ENCODE peak calls at places on chromosome 6, in six cellular contexts. X is H1, O is trophoblast cell, L is IMR-90, K is H9, B is mesenchymal stem cell. W is an unnamed sample.

GRCh38 chr6:3628143-3628840 is 123.2 kb downstream of the PXDC1 start:
- DNase-seq in B (no peak), O (no peak), L (no peak), K (no peak), X (no peak), W (no peak)

GRCh38 chr6:154548130-154548830 is 37.8 kb upstream of the CNKSR3 start:
- DNase-seq in K (no peak), X (no peak), L (peak), B (peak), O (no peak), W (no peak)

GRCh38 chr6:21438237-21438985 is 155.1 kb upstream of the SOX4 start:
- DNase-seq in L (no peak), O (no peak), X (no peak), B (no peak), K (no peak), W (no peak)

GRCh38 chr6:28105286-28105685 is 19.1 kb upstream of the ZSCAN16 start:
- DNase-seq in X (no peak), K (no peak), L (no peak), O (no peak), B (no peak), W (no peak)

GRCh38 chr6:81557811-81558210 is 194.7 kb downstream of the TENT5A start:
- DNase-seq in O (no peak), B (no peak), L (no peak), X (no peak), K (no peak), W (no peak)

GRCh38 chr6:169800116-169800667 is 48.8 kb downstream of the ERMARD start:
- DNase-seq in O (no peak), L (no peak), B (no peak), K (no peak), X (no peak), W (no peak)

GRCh38 chr6:164990901-164991300 is 318.5 kb downstream of the C6orf118 start:
- DNase-seq in X (no peak), K (no peak), O (peak), L (no peak), B (no peak), W (no peak)

GRCh38 chr6:95593025-95593424 is 15.7 kb downstream of the MANEA start:
- DNase-seq in L (no peak), O (no peak), B (no peak), X (no peak), K (no peak), W (no peak)

GRCh38 chr6:136788069-136788902 is 4.0 kb downstream of the MAP3K5 start:
- DNase-seq in L (peak), K (no peak), O (no peak), X (no peak), B (peak), W (no peak)

GRCh38 chr6:43937236-43938177 is 167.5 kb downstream of the VEGFA start:
- DNase-seq in L (no peak), X (no peak), K (peak), B (no peak), O (no peak), W (no peak)

GRCh38 chr6:10276888-10277287 is 138.0 kb downstream of the TFAP2A start:
- DNase-seq in L (no peak), B (no peak), X (no peak), K (no peak), O (no peak), W (no peak)

GRCh38 chr6:37237789-37238188 is 19.8 kb upstream of the TBC1D22B start:
- DNase-seq in B (no peak), K (no peak), X (no peak), O (no peak), L (no peak), W (no peak)

GRCh38 chr6:69647726-69648125 is 149.1 kb downstream of the LMBRD1 start:
- DNase-seq in L (no peak), X (no peak), B (no peak), O (no peak), K (no peak), W (no peak)

GRCh38 chr6:782141-782540 is 89.2 kb upstream of the EXOC2 start:
- DNase-seq in O (no peak), L (no peak), K (no peak), X (no peak), B (no peak), W (no peak)

GRCh38 chr6:136127856-136128255 is 122.3 kb downstream of the MTFR2 start:
- DNase-seq in X (no peak), O (no peak), B (no peak), L (no peak), K (no peak), W (no peak)

GRCh38 chr6:99178168-99178567 is 171.3 kb downstream of the FAXC start:
- DNase-seq in L (no peak), B (no peak), O (peak), K (no peak), X (no peak), W (no peak)

GRCh38 chr6:124298682-124299081 is 495.0 kb downstream of the NKAIN2 start:
- DNase-seq in X (no peak), O (no peak), B (no peak), L (no peak), K (no peak), W (no peak)

GRCh38 chr6:124294572-124294971 is 490.9 kb downstream of the NKAIN2 start:
- DNase-seq in B (peak), O (peak), L (no peak), K (no peak), X (no peak), W (no peak)

GRCh38 chr6:124297507-124297906 is 493.8 kb downstream of the NKAIN2 start:
- DNase-seq in X (no peak), B (no peak), O (no peak), K (no peak), L (no peak), W (no peak)
- H2AFZ ChIP-seq in X (peak), B (no peak), O (no peak), K (no peak), L (no peak), W (peak)

GRCh38 chr6:120938876-120939231 is 395.4 kb downstream of the TBC1D32 start:
- DNase-seq in X (no peak), B (no peak), O (no peak), K (no peak), L (no peak), W (no peak)
- H3K23ac ChIP-seq in X (no peak), B (no peak), O (no peak), K (no peak), L (no peak), W (no peak)

GRCh38 chr6:160883560-160883959 is 108.0 kb upstream of the MAP3K4 start:
- DNase-seq in O (no peak), X (no peak), K (no peak), L (no peak), B (no peak), W (no peak)
- H2AK5ac ChIP-seq in O (no peak), X (peak), K (no peak), L (no peak), B (no peak), W (no peak)

GRCh38 chr6:140001005-140001404 is 626.6 kb upstream of the CITED2 start:
- DNase-seq in B (no peak), K (no peak), X (no peak), O (no peak), L (no peak), W (no peak)

GRCh38 chr6:139990865-139991264 is 616.4 kb upstream of the CITED2 start:
- DNase-seq in X (no peak), O (peak), K (no peak), L (peak), B (peak), W (no peak)

GRCh38 chr6:140001851-140002301 is 627.4 kb upstream of the CITED2 start:
- DNase-seq in X (no peak), L (peak), K (no peak), B (no peak), O (no peak), W (no peak)

GRCh38 chr6:139996253-139996834 is 621.9 kb upstream of the CITED2 start:
- DNase-seq in X (no peak), K (peak), B (no peak), L (no peak), O (no peak), W (no peak)
- H2AFZ ChIP-seq in X (peak), K (no peak), B (no peak), L (no peak), O (no peak), W (no peak)

DNA sequence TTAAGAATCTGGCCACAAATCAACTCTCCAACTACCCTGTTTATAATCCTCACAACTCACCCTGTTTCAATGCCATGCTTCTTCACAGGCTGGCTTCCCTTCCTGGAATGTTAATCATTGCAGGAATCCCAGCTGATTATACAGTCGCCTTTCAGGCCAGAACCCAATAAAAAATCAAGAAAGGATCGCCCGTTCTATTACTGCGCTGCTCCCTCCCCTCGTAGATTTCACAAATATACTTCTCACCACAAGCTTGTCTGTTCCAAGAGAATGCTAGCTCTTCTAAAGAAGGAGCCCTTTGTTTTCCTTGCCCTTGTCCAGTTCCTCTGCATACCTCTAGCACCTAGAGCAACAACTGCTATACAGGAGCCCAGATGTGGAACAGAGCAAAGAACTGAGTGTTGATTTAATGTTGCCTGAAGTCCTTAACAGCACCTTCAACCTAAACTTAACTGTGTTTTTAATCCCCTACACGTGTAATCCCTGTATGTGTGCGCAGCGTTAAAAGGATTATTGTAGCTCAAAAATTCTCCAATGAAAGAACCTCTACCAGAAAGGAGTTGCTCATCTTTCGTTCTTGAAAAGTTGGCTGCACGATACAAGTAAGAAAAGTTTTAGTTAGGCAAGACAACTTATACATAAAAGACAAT is 988 bp downstream of the ECHDC1 start:
- DNase-seq in L (peak), K (peak), O (no peak), X (no peak), B (peak), W (peak)
- H3K23ac ChIP-seq in L (peak), K (no peak), O (no peak), X (no peak), B (no peak), W (no peak)

W was measured in neuronal stem cell.